ENCODE peak calls at places on chromosomes 16 and 17, in five cellular contexts. One of them, this sample, is unnamed.
A peak's percentile ranks its signal among the peaks of the same experiment; 100 is the strongest.

GRCh38 chr16:54193656-54194007 is 93.0 kb downstream of the IRX3 start:
- DNase-seq in activated CD8-positive, alpha-beta T cell treated with anti-CD3 and anti-CD28 coated beads for 36 hours: peak; percentile 54
- DNase-seq in left ventricle myocardium inferior: peak; percentile 83
- DNase-seq in fibroblast of lung: peak; percentile 39
- DNase-seq in brain microvascular endothelial cell: peak; percentile 61
- DNase-seq in this sample: peak; percentile 82

GRCh38 chr17:15920758-15921239 is 24.1 kb upstream of the ADORA2B start:
- DNase-seq in fibroblast of lung: peak; percentile 91
- DNase-seq in brain microvascular endothelial cell: peak; percentile 95
- DNase-seq in activated CD8-positive, alpha-beta T cell treated with anti-CD3 and anti-CD28 coated beads for 36 hours: no peak
- DNase-seq in left ventricle myocardium inferior: no peak
- DNase-seq in this sample: no peak

GRCh38 chr17:34361478-34362061 is 1.5 kb downstream of the CCL1 start:
- DNase-seq in activated CD8-positive, alpha-beta T cell treated with anti-CD3 and anti-CD28 coated beads for 36 hours: peak; percentile 90
- DNase-seq in fibroblast of lung: peak; percentile 84
- DNase-seq in brain microvascular endothelial cell: peak; percentile 69
- DNase-seq in left ventricle myocardium inferior: peak; percentile 89
- DNase-seq in this sample: peak; percentile 91

GRCh38 chr16:48117217-48118105 is 38.3 kb downstream of the ABCC12 start:
- DNase-seq in left ventricle myocardium inferior: peak; percentile 26
- DNase-seq in fibroblast of lung: peak; percentile 47
- DNase-seq in brain microvascular endothelial cell: peak; percentile 36
- DNase-seq in activated CD8-positive, alpha-beta T cell treated with anti-CD3 and anti-CD28 coated beads for 36 hours: peak; percentile 73
- DNase-seq in this sample: peak; percentile 93

GRCh38 chr16:80607204-80607603 is 66.4 kb downstream of the DYNLRB2 start:
- DNase-seq in activated CD8-positive, alpha-beta T cell treated with anti-CD3 and anti-CD28 coated beads for 36 hours: no peak
- DNase-seq in fibroblast of lung: no peak
- DNase-seq in brain microvascular endothelial cell: no peak
- DNase-seq in left ventricle myocardium inferior: no peak
- DNase-seq in this sample: no peak

GRCh38 chr16:85113913-85114312 is 1.6 kb upstream of the CIBAR2 start:
- DNase-seq in brain microvascular endothelial cell: no peak
- DNase-seq in left ventricle myocardium inferior: no peak
- DNase-seq in activated CD8-positive, alpha-beta T cell treated with anti-CD3 and anti-CD28 coated beads for 36 hours: no peak
- DNase-seq in fibroblast of lung: no peak
- DNase-seq in this sample: no peak

GRCh38 chr17:82097919-82098168 is 192 bp downstream of the FASN start:
- DNase-seq in fibroblast of lung: no peak
- DNase-seq in activated CD8-positive, alpha-beta T cell treated with anti-CD3 and anti-CD28 coated beads for 36 hours: peak; percentile 32
- DNase-seq in left ventricle myocardium inferior: no peak
- DNase-seq in brain microvascular endothelial cell: no peak
- DNase-seq in this sample: no peak

GRCh38 chr16:88352261-88353200 is 30.2 kb upstream of the ZNF469 start:
- DNase-seq in activated CD8-positive, alpha-beta T cell treated with anti-CD3 and anti-CD28 coated beads for 36 hours: no peak
- DNase-seq in fibroblast of lung: no peak
- DNase-seq in brain microvascular endothelial cell: no peak
- DNase-seq in left ventricle myocardium inferior: peak; percentile 6
- DNase-seq in this sample: peak; percentile 13

GRCh38 chr17:82892869-82893565 is 53.2 kb upstream of the ZNF750 start:
- DNase-seq in left ventricle myocardium inferior: peak; percentile 53
- DNase-seq in fibroblast of lung: peak; percentile 45
- DNase-seq in activated CD8-positive, alpha-beta T cell treated with anti-CD3 and anti-CD28 coated beads for 36 hours: peak; percentile 77
- DNase-seq in brain microvascular endothelial cell: no peak
- DNase-seq in this sample: no peak

GRCh38 chr17:55433029-55433628 is 11.5 kb upstream of the MMD start:
- DNase-seq in fibroblast of lung: no peak
- DNase-seq in activated CD8-positive, alpha-beta T cell treated with anti-CD3 and anti-CD28 coated beads for 36 hours: no peak
- DNase-seq in left ventricle myocardium inferior: no peak
- DNase-seq in brain microvascular endothelial cell: no peak
- DNase-seq in this sample: no peak

GRCh38 chr16:55647798-55648197 is 8.0 kb upstream of the SLC6A2 start:
- DNase-seq in left ventricle myocardium inferior: no peak
- DNase-seq in fibroblast of lung: no peak
- DNase-seq in activated CD8-positive, alpha-beta T cell treated with anti-CD3 and anti-CD28 coated beads for 36 hours: no peak
- DNase-seq in brain microvascular endothelial cell: no peak
- DNase-seq in this sample: no peak
- TF ChIP-seq CTCF in left ventricle myocardium inferior: peak; percentile 9
- TF ChIP-seq CTCF in fibroblast of lung: peak; percentile 15
- TF ChIP-seq CTCF in activated CD8-positive, alpha-beta T cell treated with anti-CD3 and anti-CD28 coated beads for 36 hours: no peak
- TF ChIP-seq CTCF in brain microvascular endothelial cell: no peak
- TF ChIP-seq CTCF in this sample: no peak

DNA sequence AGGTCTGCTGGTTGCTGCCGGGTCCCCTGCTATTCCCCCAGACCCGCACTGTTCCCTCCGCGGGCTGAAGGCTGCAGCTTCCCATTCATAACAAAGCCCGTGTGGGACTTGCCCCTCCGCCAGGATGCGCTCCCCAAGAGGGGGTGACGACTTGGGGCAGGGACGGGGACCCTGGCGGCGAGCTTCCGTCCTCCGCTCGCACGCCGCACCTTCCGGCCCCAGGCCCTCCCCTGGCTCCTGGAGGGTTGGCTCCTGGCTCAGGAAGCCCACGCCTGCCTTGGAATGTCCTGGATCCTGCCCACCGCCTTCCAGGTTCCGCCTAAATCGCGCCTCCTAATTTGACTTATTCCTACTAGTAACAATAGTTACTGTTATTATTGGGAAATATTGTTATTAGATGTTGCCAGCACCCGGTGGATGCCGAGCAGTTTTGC is 1.1 kb upstream of the TFAP4 start:
- DNase-seq in fibroblast of lung: peak; percentile 47
- DNase-seq in left ventricle myocardium inferior: peak; percentile 60
- DNase-seq in activated CD8-positive, alpha-beta T cell treated with anti-CD3 and anti-CD28 coated beads for 36 hours: peak; percentile 62
- DNase-seq in brain microvascular endothelial cell: no peak
- DNase-seq in this sample: peak; percentile 74
- TF ChIP-seq CTCF in fibroblast of lung: peak; percentile 49
- TF ChIP-seq CTCF in left ventricle myocardium inferior: peak; percentile 56
- TF ChIP-seq CTCF in activated CD8-positive, alpha-beta T cell treated with anti-CD3 and anti-CD28 coated beads for 36 hours: peak; percentile 65
- TF ChIP-seq CTCF in brain microvascular endothelial cell: peak; percentile 62
- TF ChIP-seq CTCF in this sample: peak; percentile 42

GRCh38 chr17:12554251-12554650 is 111.4 kb upstream of the MYOCD start:
- DNase-seq in activated CD8-positive, alpha-beta T cell treated with anti-CD3 and anti-CD28 coated beads for 36 hours: no peak
- DNase-seq in brain microvascular endothelial cell: no peak
- DNase-seq in left ventricle myocardium inferior: no peak
- DNase-seq in fibroblast of lung: no peak
- DNase-seq in this sample: no peak
- TF ChIP-seq CTCF in activated CD8-positive, alpha-beta T cell treated with anti-CD3 and anti-CD28 coated beads for 36 hours: no peak
- TF ChIP-seq CTCF in brain microvascular endothelial cell: no peak
- TF ChIP-seq CTCF in left ventricle myocardium inferior: no peak
- TF ChIP-seq CTCF in fibroblast of lung: no peak
- TF ChIP-seq CTCF in this sample: no peak

GRCh38 chr17:70021726-70022125 is 53.3 kb upstream of the KCNJ16 start:
- DNase-seq in left ventricle myocardium inferior: no peak
- DNase-seq in brain microvascular endothelial cell: no peak
- DNase-seq in fibroblast of lung: no peak
- DNase-seq in activated CD8-positive, alpha-beta T cell treated with anti-CD3 and anti-CD28 coated beads for 36 hours: no peak
- DNase-seq in this sample: no peak

GRCh38 chr17:70013911-70014310 is 61.1 kb upstream of the KCNJ16 start:
- DNase-seq in fibroblast of lung: no peak
- DNase-seq in left ventricle myocardium inferior: no peak
- DNase-seq in brain microvascular endothelial cell: no peak
- DNase-seq in activated CD8-positive, alpha-beta T cell treated with anti-CD3 and anti-CD28 coated beads for 36 hours: no peak
- DNase-seq in this sample: no peak

GRCh38 chr17:70022175-70022574 is 52.9 kb upstream of the KCNJ16 start:
- DNase-seq in left ventricle myocardium inferior: no peak
- DNase-seq in brain microvascular endothelial cell: no peak
- DNase-seq in fibroblast of lung: peak; percentile 9
- DNase-seq in activated CD8-positive, alpha-beta T cell treated with anti-CD3 and anti-CD28 coated beads for 36 hours: no peak
- DNase-seq in this sample: no peak

GRCh38 chr17:70017112-70017511 is 57.9 kb upstream of the KCNJ16 start:
- DNase-seq in activated CD8-positive, alpha-beta T cell treated with anti-CD3 and anti-CD28 coated beads for 36 hours: no peak
- DNase-seq in fibroblast of lung: no peak
- DNase-seq in left ventricle myocardium inferior: no peak
- DNase-seq in brain microvascular endothelial cell: no peak
- DNase-seq in this sample: no peak

DNA sequence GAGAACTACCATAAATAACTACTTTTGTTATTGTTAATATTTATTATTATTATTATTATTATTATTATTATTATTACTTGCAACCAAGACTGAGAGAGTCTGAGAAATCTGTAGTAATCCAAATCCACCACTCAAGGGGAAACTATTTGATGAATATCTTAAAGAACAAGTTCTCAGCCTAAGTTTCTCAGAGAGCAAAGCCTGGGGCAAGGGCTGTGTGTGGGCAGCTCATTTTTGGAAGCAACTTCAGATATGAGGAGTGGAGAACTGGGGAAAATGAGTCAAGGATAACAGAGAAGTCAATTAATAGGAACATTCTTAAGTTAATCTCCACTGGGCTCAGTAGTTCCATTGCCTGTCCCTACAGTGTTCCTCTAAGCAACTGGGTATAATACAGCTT is 57.1 kb upstream of the KCNJ16 start:
- DNase-seq in brain microvascular endothelial cell: no peak
- DNase-seq in left ventricle myocardium inferior: no peak
- DNase-seq in fibroblast of lung: no peak
- DNase-seq in activated CD8-positive, alpha-beta T cell treated with anti-CD3 and anti-CD28 coated beads for 36 hours: no peak
- DNase-seq in this sample: no peak
- TF ChIP-seq CTCF in brain microvascular endothelial cell: no peak
- TF ChIP-seq CTCF in left ventricle myocardium inferior: no peak
- TF ChIP-seq CTCF in fibroblast of lung: no peak
- TF ChIP-seq CTCF in activated CD8-positive, alpha-beta T cell treated with anti-CD3 and anti-CD28 coated beads for 36 hours: no peak
- TF ChIP-seq CTCF in this sample: no peak

GRCh38 chr16:24580665-24581064 is 41.3 kb downstream of the RBBP6 start:
- DNase-seq in activated CD8-positive, alpha-beta T cell treated with anti-CD3 and anti-CD28 coated beads for 36 hours: no peak
- DNase-seq in brain microvascular endothelial cell: no peak
- DNase-seq in left ventricle myocardium inferior: no peak
- DNase-seq in fibroblast of lung: peak; percentile 76
- DNase-seq in this sample: no peak
- TF ChIP-seq CTCF in activated CD8-positive, alpha-beta T cell treated with anti-CD3 and anti-CD28 coated beads for 36 hours: no peak
- TF ChIP-seq CTCF in brain microvascular endothelial cell: peak; percentile 43
- TF ChIP-seq CTCF in left ventricle myocardium inferior: peak; percentile 53
- TF ChIP-seq CTCF in fibroblast of lung: peak; percentile 58
- TF ChIP-seq CTCF in this sample: no peak

GRCh38 chr17:67221062-67221998 is 23.7 kb downstream of the HELZ start:
- DNase-seq in left ventricle myocardium inferior: no peak
- DNase-seq in activated CD8-positive, alpha-beta T cell treated with anti-CD3 and anti-CD28 coated beads for 36 hours: peak; percentile 49
- DNase-seq in fibroblast of lung: peak; percentile 54
- DNase-seq in brain microvascular endothelial cell: peak; percentile 51
- DNase-seq in this sample: peak; percentile 30
- TF ChIP-seq CTCF in left ventricle myocardium inferior: peak; percentile 73
- TF ChIP-seq CTCF in activated CD8-positive, alpha-beta T cell treated with anti-CD3 and anti-CD28 coated beads for 36 hours: peak; percentile 52
- TF ChIP-seq CTCF in fibroblast of lung: peak; percentile 54
- TF ChIP-seq CTCF in brain microvascular endothelial cell: peak; percentile 80
- TF ChIP-seq CTCF in this sample: no peak

DNA sequence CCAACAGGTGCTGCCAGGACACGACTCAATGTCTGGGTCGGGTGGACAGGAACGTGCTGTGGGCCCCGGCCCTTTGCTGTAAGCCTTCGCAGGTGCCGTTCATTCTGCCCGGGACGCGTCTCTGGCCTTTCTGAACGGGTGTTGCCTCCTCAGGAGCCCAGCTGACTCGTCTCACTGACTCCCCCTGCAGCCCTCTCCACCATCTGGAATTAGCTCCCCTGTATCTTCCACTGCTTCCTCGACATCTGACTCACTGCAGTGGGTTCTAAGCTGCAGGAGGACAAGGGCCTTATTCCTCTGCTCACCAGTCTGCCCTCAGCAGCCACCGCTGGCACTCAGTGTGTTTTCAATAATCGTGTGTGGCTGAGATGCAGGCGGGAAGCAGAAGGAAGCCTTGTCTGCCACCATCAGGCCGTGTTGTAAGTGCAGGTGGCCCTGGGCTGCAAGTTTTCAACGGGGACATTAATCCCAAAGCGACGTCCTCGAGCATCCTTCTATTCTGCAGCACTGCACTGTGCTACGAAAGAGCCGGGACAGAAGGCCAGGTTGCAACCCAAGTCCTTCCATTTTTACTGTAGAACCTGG is 256.2 kb downstream of the FOXL1 start:
- DNase-seq in brain microvascular endothelial cell: peak; percentile 58
- DNase-seq in fibroblast of lung: peak; percentile 67
- DNase-seq in left ventricle myocardium inferior: no peak
- DNase-seq in activated CD8-positive, alpha-beta T cell treated with anti-CD3 and anti-CD28 coated beads for 36 hours: no peak
- DNase-seq in this sample: no peak
- TF ChIP-seq CTCF in brain microvascular endothelial cell: peak; percentile 62
- TF ChIP-seq CTCF in fibroblast of lung: no peak
- TF ChIP-seq CTCF in left ventricle myocardium inferior: no peak
- TF ChIP-seq CTCF in activated CD8-positive, alpha-beta T cell treated with anti-CD3 and anti-CD28 coated beads for 36 hours: no peak
- TF ChIP-seq CTCF in this sample: no peak

GRCh38 chr16:66342294-66342900 is 24.1 kb upstream of the CDH5 start:
- DNase-seq in brain microvascular endothelial cell: no peak
- DNase-seq in fibroblast of lung: no peak
- DNase-seq in left ventricle myocardium inferior: no peak
- DNase-seq in activated CD8-positive, alpha-beta T cell treated with anti-CD3 and anti-CD28 coated beads for 36 hours: peak; percentile 43
- DNase-seq in this sample: peak; percentile 86
- TF ChIP-seq CTCF in brain microvascular endothelial cell: peak; percentile 89
- TF ChIP-seq CTCF in fibroblast of lung: peak; percentile 81
- TF ChIP-seq CTCF in left ventricle myocardium inferior: peak; percentile 71
- TF ChIP-seq CTCF in activated CD8-positive, alpha-beta T cell treated with anti-CD3 and anti-CD28 coated beads for 36 hours: peak; percentile 81
- TF ChIP-seq CTCF in this sample: peak; percentile 89

GRCh38 chr17:67157732-67158639 is 87.0 kb downstream of the HELZ start:
- DNase-seq in brain microvascular endothelial cell: peak; percentile 41
- DNase-seq in activated CD8-positive, alpha-beta T cell treated with anti-CD3 and anti-CD28 coated beads for 36 hours: no peak
- DNase-seq in left ventricle myocardium inferior: no peak
- DNase-seq in fibroblast of lung: peak; percentile 55
- DNase-seq in this sample: no peak
- TF ChIP-seq CTCF in brain microvascular endothelial cell: peak; percentile 57
- TF ChIP-seq CTCF in activated CD8-positive, alpha-beta T cell treated with anti-CD3 and anti-CD28 coated beads for 36 hours: no peak
- TF ChIP-seq CTCF in left ventricle myocardium inferior: peak; percentile 50
- TF ChIP-seq CTCF in fibroblast of lung: peak; percentile 32
- TF ChIP-seq CTCF in this sample: no peak

This sample was measured in glutamatergic neuron.